ENCODE peak calls at places on chromosomes 2 and 18, in seven cellular contexts. O is body of pancreas, Z is adrenal gland, M is tibial artery, H is astrocyte of the spinal cord, Y is esophagus squamous epithelium, A is GM12864. D is an unnamed sample.

GRCh38 chr2:9543557-9543956 is 12.1 kb downstream of the ADAM17 start:
- DNase-seq in O (no peak), Z (no peak), M (no peak), H (no peak), Y (no peak), A (no peak), D (peak)

GRCh38 chr2:105369777-105370690 is 28.8 kb downstream of the FHL2 start:
- DNase-seq in O (peak), Z (peak), M (peak), H (peak), Y (peak), A (peak), D (peak)

GRCh38 chr2:44192646-44193045 is 24.0 kb downstream of the PPM1B start:
- DNase-seq in O (no peak), Z (no peak), M (no peak), H (no peak), Y (no peak), A (no peak), D (no peak)

GRCh38 chr18:46046126-46046525 is 25.9 kb downstream of the PSTPIP2 start:
- DNase-seq in O (no peak), Z (no peak), M (no peak), H (no peak), Y (no peak), A (no peak), D (no peak)

GRCh38 chr2:39379643-39380524 is 57.2 kb downstream of the MAP4K3 start:
- DNase-seq in O (no peak), Z (peak), M (no peak), H (peak), Y (no peak), A (peak), D (peak)

GRCh38 chr2:232367591-232368233 is 10.8 kb upstream of the ALPP start:
- DNase-seq in O (no peak), Z (no peak), M (peak), H (no peak), Y (no peak), A (no peak), D (no peak)

GRCh38 chr2:220504890-220505564 is 877.6 kb downstream of the SLC4A3 start:
- DNase-seq in O (no peak), Z (no peak), M (no peak), H (peak), Y (no peak), A (no peak), D (no peak)

GRCh38 chr2:73175663-73176204 is 26.6 kb upstream of the NOTO start:
- DNase-seq in O (peak), Z (peak), M (peak), H (peak), Y (no peak), A (no peak), D (peak)

GRCh38 chr2:217804338-217804737 is 198.5 kb downstream of the TNS1 start:
- DNase-seq in O (no peak), Z (peak), M (peak), H (no peak), Y (no peak), A (no peak), D (no peak)

GRCh38 chr2:231527955-231528635 is 2.1 kb downstream of the NMUR1 start:
- DNase-seq in O (peak), Z (no peak), M (no peak), H (no peak), Y (no peak), A (no peak), D (no peak)

GRCh38 chr18:26502834-26503233 is 45.5 kb downstream of the KCTD1 start:
- DNase-seq in O (no peak), Z (no peak), M (no peak), H (no peak), Y (no peak), A (no peak), D (no peak)

GRCh38 chr2:77387324-77387723 is 134.9 kb downstream of the LRRTM4 start:
- DNase-seq in O (no peak), Z (no peak), M (no peak), H (no peak), Y (no peak), A (no peak), D (no peak)

GRCh38 chr2:241804326-241805276 is 4.4 kb upstream of the NEU4 start:
- DNase-seq in O (no peak), Z (peak), M (peak), H (no peak), Y (no peak), A (no peak), D (peak)

GRCh38 chr2:30686000-30686399 is 121.2 kb downstream of the CAPN13 start:
- DNase-seq in O (peak), Z (no peak), M (no peak), H (no peak), Y (no peak), A (no peak), D (peak)

GRCh38 chr18:50817898-50818250 is 1.9 kb downstream of the MRO start:
- DNase-seq in O (no peak), Z (no peak), M (no peak), H (peak), Y (no peak), A (no peak), D (no peak)

GRCh38 chr2:62362561-62362960 is 143.4 kb downstream of the TMEM17 start:
- DNase-seq in O (no peak), Z (no peak), M (no peak), H (no peak), Y (no peak), A (peak), D (peak)

GRCh38 chr18:44840053-44840826 is 159.6 kb downstream of the SETBP1 start:
- DNase-seq in O (no peak), Z (no peak), M (no peak), H (no peak), Y (no peak), A (no peak), D (no peak)

GRCh38 chr18:33918571-33918970 is 306.1 kb downstream of the NOL4 start:
- DNase-seq in O (no peak), Z (no peak), M (no peak), H (no peak), Y (no peak), A (no peak), D (no peak)

GRCh38 chr18:56257215-56257614 is 381.2 kb downstream of the TXNL1 start:
- DNase-seq in O (no peak), Z (no peak), M (no peak), H (peak), Y (no peak), A (no peak), D (peak)

GRCh38 chr2:235870515-235870914 is 297.7 kb downstream of the GBX2 start:
- DNase-seq in O (no peak), Z (no peak), M (no peak), H (no peak), Y (no peak), A (no peak), D (no peak)

GRCh38 chr2:18209934-18210639 is 331.6 kb downstream of the KCNS3 start:
- DNase-seq in O (no peak), Z (no peak), M (no peak), H (peak), Y (no peak), A (no peak), D (no peak)

GRCh38 chr2:8490166-8490565 is 191.7 kb upstream of the ID2 start:
- DNase-seq in O (no peak), Z (no peak), M (peak), H (no peak), Y (no peak), A (no peak), D (no peak)

GRCh38 chr2:218432676-218433365 is 13.9 kb downstream of the VIL1 start:
- DNase-seq in O (no peak), Z (no peak), M (peak), H (no peak), Y (no peak), A (no peak), D (no peak)

GRCh38 chr2:132384491-132385186 is 32.0 kb upstream of the GPR39 start:
- DNase-seq in O (no peak), Z (no peak), M (no peak), H (no peak), Y (no peak), A (peak), D (no peak)

GRCh38 chr2:29963972-29964570 is 42.7 kb upstream of the ALK start:
- DNase-seq in O (no peak), Z (no peak), M (no peak), H (no peak), Y (no peak), A (no peak), D (no peak)

GRCh38 chr2:201696151-201696659 is 2.2 kb downstream of the MPP4 start:
- DNase-seq in O (no peak), Z (peak), M (no peak), H (peak), Y (no peak), A (no peak), D (no peak)

GRCh38 chr18:3217930-3218647 is 1.7 kb downstream of the MYOM1 start:
- DNase-seq in O (peak), Z (no peak), M (no peak), H (no peak), Y (no peak), A (no peak), D (no peak)

GRCh38 chr2:157480182-157480961 is 36.5 kb upstream of the CYTIP start:
- DNase-seq in O (peak), Z (peak), M (peak), H (no peak), Y (no peak), A (no peak), D (peak)

GRCh38 chr2:11726384-11726783 is 20.0 kb upstream of the LPIN1 start:
- DNase-seq in O (no peak), Z (peak), M (no peak), H (no peak), Y (no peak), A (no peak), D (no peak)

GRCh38 chr2:149611100-149611820 is 23.7 kb upstream of the MMADHC start:
- DNase-seq in O (peak), Z (no peak), M (no peak), H (no peak), Y (no peak), A (no peak), D (peak)

GRCh38 chr2:195056001-195056400 is 601.0 kb upstream of the SLC39A10 start:
- DNase-seq in O (no peak), Z (no peak), M (no peak), H (no peak), Y (no peak), A (no peak), D (no peak)

GRCh38 chr2:28976584-28976983 is 4.5 kb upstream of the TOGARAM2 start:
- DNase-seq in O (peak), Z (peak), M (no peak), H (peak), Y (no peak), A (no peak), D (no peak)

GRCh38 chr2:240247241-240247867 is 106.9 kb upstream of the OTOS start:
- DNase-seq in O (no peak), Z (no peak), M (no peak), H (no peak), Y (no peak), A (no peak), D (no peak)

GRCh38 chr2:23009545-23010149 is 375.3 kb upstream of the KLHL29 start:
- DNase-seq in O (peak), Z (peak), M (no peak), H (peak), Y (no peak), A (no peak), D (no peak)

GRCh38 chr18:8584798-8585197 is 24.4 kb upstream of the RAB12 start:
- DNase-seq in O (no peak), Z (no peak), M (no peak), H (no peak), Y (no peak), A (no peak), D (no peak)

GRCh38 chr2:130963058-130963848 is 126.5 kb downstream of the ARHGEF4 start:
- DNase-seq in O (no peak), Z (no peak), M (no peak), H (no peak), Y (no peak), A (no peak), D (no peak)

GRCh38 chr18:49517483-49517882 is 30.4 kb upstream of the C18orf32 start:
- DNase-seq in O (no peak), Z (no peak), M (no peak), H (no peak), Y (no peak), A (no peak), D (no peak)

GRCh38 chr2:70977605-70978205 is 725 bp upstream of the ANKRD53 start:
- DNase-seq in O (peak), Z (peak), M (peak), H (peak), Y (no peak), A (no peak), D (no peak)
- H3K4me3 ChIP-seq in O (no peak), Z (peak), M (peak), H (peak), Y (peak), A (peak), D (peak)

DNA sequence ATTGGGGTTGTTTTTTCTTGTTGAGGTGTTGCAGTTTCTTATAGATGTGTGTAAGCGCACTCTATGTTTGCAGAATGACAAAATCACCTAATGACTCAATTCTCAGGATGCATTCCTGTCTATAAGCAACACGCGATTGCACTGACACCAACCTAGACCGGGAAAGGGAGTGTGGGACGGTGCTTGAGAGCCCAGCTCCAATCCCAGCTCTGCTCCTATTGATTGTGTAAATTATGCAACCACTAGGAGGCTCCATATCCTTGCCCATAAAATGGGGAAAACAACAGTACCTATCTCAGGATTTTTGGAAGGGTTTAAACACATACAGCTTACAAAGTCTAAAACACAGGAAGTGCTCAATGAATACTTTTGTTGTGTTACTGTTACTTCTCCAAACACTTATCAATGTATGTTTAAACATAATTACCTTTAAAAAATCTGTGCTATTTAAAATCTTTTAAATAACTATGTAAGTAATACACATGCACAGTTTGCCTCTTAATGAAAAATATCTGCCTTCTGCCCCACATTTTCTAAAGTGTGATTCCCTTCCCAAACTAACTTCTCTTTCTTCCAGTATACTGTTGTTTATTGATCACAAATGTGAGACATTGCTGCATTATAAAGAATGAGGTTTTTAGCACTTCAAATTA is 132.5 kb downstream of the SPHKAP start:
- DNase-seq in O (peak), Z (peak), M (no peak), H (peak), Y (no peak), A (no peak), D (peak)
- TF ChIP-seq CTCF in O (peak), Z (peak), M (no peak), H (peak), Y (peak), A (peak), D (peak)

GRCh38 chr18:36338420-36338933 is 41.0 kb downstream of the FHOD3 start:
- DNase-seq in O (no peak), Z (peak), M (no peak), H (no peak), Y (no peak), A (no peak), D (no peak)
- H3K4me3 ChIP-seq in O (no peak), Z (no peak), M (no peak), H (no peak), Y (no peak), A (no peak), D (no peak)

GRCh38 chr2:171522804-171523338 is 597 bp downstream of the CYBRD1 start:
- DNase-seq in O (no peak), Z (peak), M (no peak), H (no peak), Y (no peak), A (no peak), D (peak)

GRCh38 chr2:171523339-171523931 is 1.2 kb downstream of the CYBRD1 start:
- DNase-seq in O (peak), Z (peak), M (peak), H (peak), Y (no peak), A (no peak), D (peak)

GRCh38 chr2:171523969-171524401 is 1.7 kb downstream of the CYBRD1 start:
- DNase-seq in O (no peak), Z (peak), M (no peak), H (no peak), Y (no peak), A (no peak), D (no peak)

GRCh38 chr2:171521361-171522056 is 765 bp upstream of the CYBRD1 start:
- DNase-seq in O (no peak), Z (no peak), M (no peak), H (no peak), Y (no peak), A (no peak), D (no peak)

GRCh38 chr2:171522057-171522803 is at the start of gene CYBRD1:
- DNase-seq in O (peak), Z (peak), M (peak), H (peak), Y (peak), A (no peak), D (peak)
- TF ChIP-seq CTCF in O (no peak), Z (no peak), M (peak), H (peak), Y (no peak), A (no peak), D (no peak)

GRCh38 chr2:74549685-74549971 is 4.1 kb downstream of the LOXL3 start:
- DNase-seq in O (no peak), Z (no peak), M (no peak), H (no peak), Y (no peak), A (no peak), D (no peak)

GRCh38 chr2:74548919-74549684 is 4.6 kb downstream of the LOXL3 start:
- DNase-seq in O (peak), Z (peak), M (peak), H (peak), Y (no peak), A (no peak), D (peak)

GRCh38 chr2:74548285-74548918 is 5.3 kb downstream of the LOXL3 start:
- DNase-seq in O (no peak), Z (no peak), M (no peak), H (peak), Y (no peak), A (no peak), D (no peak)

GRCh38 chr2:74551530-74551929 is 2.2 kb downstream of the LOXL3 start:
- DNase-seq in O (no peak), Z (no peak), M (no peak), H (no peak), Y (no peak), A (no peak), D (no peak)

GRCh38 chr2:74550231-74550630 is 3.5 kb downstream of the LOXL3 start:
- DNase-seq in O (no peak), Z (no peak), M (no peak), H (no peak), Y (no peak), A (no peak), D (no peak)
- H3K4me3 ChIP-seq in O (no peak), Z (no peak), M (no peak), H (no peak), Y (no peak), A (peak), D (peak)

GRCh38 chr2:101418704-101419663 is 31.7 kb upstream of the CREG2 start:
- DNase-seq in O (peak), Z (peak), M (no peak), H (peak), Y (no peak), A (peak), D (peak)

GRCh38 chr2:101410114-101410513 is 22.8 kb upstream of the CREG2 start:
- DNase-seq in O (no peak), Z (no peak), M (no peak), H (no peak), Y (no peak), A (no peak), D (no peak)

GRCh38 chr2:101420623-101421022 is 33.3 kb upstream of the CREG2 start:
- DNase-seq in O (no peak), Z (no peak), M (no peak), H (no peak), Y (no peak), A (no peak), D (no peak)

GRCh38 chr2:101410716-101411115 is 23.4 kb upstream of the CREG2 start:
- DNase-seq in O (no peak), Z (no peak), M (no peak), H (no peak), Y (no peak), A (no peak), D (no peak)

GRCh38 chr2:101415220-101415619 is 27.9 kb upstream of the CREG2 start:
- DNase-seq in O (no peak), Z (no peak), M (no peak), H (no peak), Y (no peak), A (no peak), D (no peak)
- TF ChIP-seq CTCF in O (no peak), Z (no peak), M (no peak), H (no peak), Y (no peak), A (no peak), D (no peak)

D was measured in GM12865.